ENCODE peak calls at places on chromosomes 5 and 9, in eight cellular contexts. V is head of caudate nucleus; Q is IMR-90; I is activated CD8-positive, alpha-beta memory T cell treated with anti-CD3 and anti-CD28 coated beads, Interleukin-2, amount 10 ng/mL, durations not matched to agents 7 days and 5 days; T is activated T-helper 1 cell treated with anti-CD3 and anti-CD28 coated beads, Interleukin-12 subunit alpha, Interleukin-12 subunit beta, Interleukin-2, Interleukin-4 antibody, amounts not matched to agents 30 ng/mL and 10 ng/mL and 1 ng/mL, durations not matched to agents 14 hours and 24 hours and 36 hours; Y is H1; E is PC-3; U is H9. Z is an unnamed sample.

GRCh38 chr9:116686693-116687073 is 422 bp upstream of the TRIM32 start:
- DNase-seq in Y (no peak), V (no peak), Q (peak), E (peak), I (peak), U (peak), T (no peak), Z (no peak)

GRCh38 chr5:170211575-170212334 is 21.0 kb upstream of the C5orf58 start:
- DNase-seq in V (no peak), Q (no peak), Y (no peak), I (no peak), T (no peak), U (no peak), E (peak), Z (no peak)

GRCh38 chr5:83097582-83098265 is 20.4 kb downstream of the XRCC4 start:
- DNase-seq in Q (peak), Y (no peak), E (peak), V (no peak), I (no peak), U (no peak), T (no peak), Z (peak)

GRCh38 chr9:100351508-100351907 is 1.2 kb downstream of the TEX10 start:
- DNase-seq in T (no peak), E (no peak), U (no peak), I (no peak), V (no peak), Y (no peak), Q (no peak), Z (no peak)

GRCh38 chr5:179178016-179178575 is 117.9 kb downstream of the ZNF354C start:
- DNase-seq in Q (no peak), T (no peak), V (no peak), Y (no peak), E (no peak), I (no peak), U (no peak), Z (no peak)

GRCh38 chr9:130112244-130113151 is 58.8 kb downstream of the GPR107 start:
- DNase-seq in T (no peak), Q (peak), V (no peak), E (no peak), U (no peak), Y (no peak), I (no peak), Z (no peak)

GRCh38 chr5:96823900-96824351 is 16.2 kb upstream of the ERAP1 start:
- DNase-seq in V (no peak), E (peak), Y (no peak), Q (peak), I (no peak), U (no peak), T (no peak), Z (peak)

GRCh38 chr5:138975098-138975847 is 100.1 kb upstream of the LRRTM2 start:
- DNase-seq in Q (peak), Y (no peak), U (no peak), T (no peak), V (peak), E (no peak), I (no peak), Z (peak)

GRCh38 chr9:93302586-93303257 is 118.8 kb downstream of the WNK2 start:
- DNase-seq in V (peak), Y (no peak), E (peak), I (peak), U (peak), Q (peak), T (peak), Z (peak)

GRCh38 chr5:67793418-67793817 is 422.1 kb upstream of the PIK3R1 start:
- DNase-seq in Y (no peak), U (no peak), Q (no peak), I (no peak), T (no peak), V (no peak), E (no peak), Z (peak)

GRCh38 chr5:141779642-141780041 is 97.6 kb upstream of the ARAP3 start:
- DNase-seq in Q (peak), T (no peak), V (no peak), U (peak), Y (no peak), E (peak), I (no peak), Z (no peak)

GRCh38 chr5:34410411-34411139 is 245.6 kb upstream of the RAI14 start:
- DNase-seq in E (peak), Q (no peak), U (peak), Y (peak), T (no peak), V (no peak), I (no peak), Z (peak)

GRCh38 chr5:76385540-76385939 is 17.5 kb upstream of the IQGAP2 start:
- DNase-seq in T (no peak), Y (no peak), I (no peak), E (no peak), U (no peak), Q (no peak), V (no peak), Z (no peak)

GRCh38 chr5:169772688-169773087 is 135.6 kb downstream of the DOCK2 start:
- DNase-seq in Y (no peak), U (no peak), E (no peak), V (no peak), Q (peak), I (no peak), T (no peak), Z (no peak)

GRCh38 chr5:16549491-16550233 is 67.1 kb downstream of the RETREG1 start:
- DNase-seq in U (no peak), Q (no peak), I (no peak), V (no peak), T (no peak), E (no peak), Y (no peak), Z (peak)

GRCh38 chr9:19283108-19283710 is 52.7 kb downstream of the DENND4C start:
- DNase-seq in I (no peak), V (no peak), E (no peak), Q (no peak), T (no peak), Y (no peak), U (no peak), Z (no peak)

GRCh38 chr5:10421841-10422691 is 19.6 kb upstream of the ROPN1L start:
- DNase-seq in V (no peak), T (no peak), Y (no peak), I (no peak), E (no peak), U (no peak), Q (no peak), Z (no peak)

GRCh38 chr5:143051244-143052058 is 281.3 kb downstream of the ARHGAP26 start:
- DNase-seq in I (no peak), T (no peak), Y (no peak), Q (peak), U (no peak), V (no peak), E (peak), Z (peak)

GRCh38 chr9:114958021-114958846 is 27.8 kb upstream of the TNFSF8 start:
- DNase-seq in U (no peak), Y (no peak), V (no peak), Q (no peak), E (no peak), I (peak), T (peak), Z (peak)

GRCh38 chr9:124040935-124041816 is 29.6 kb downstream of the LHX2 start:
- DNase-seq in E (no peak), T (peak), Q (no peak), U (peak), V (peak), I (no peak), Y (no peak), Z (no peak)

GRCh38 chr5:96875805-96876291 is 452 bp upstream of the ERAP2 start:
- DNase-seq in E (no peak), I (no peak), V (no peak), T (no peak), Y (no peak), Q (no peak), U (no peak), Z (no peak)

GRCh38 chr9:72954431-72955420 is 1.9 kb upstream of the ALDH1A1 start:
- DNase-seq in Q (no peak), I (no peak), U (no peak), Y (no peak), T (no peak), V (no peak), E (no peak), Z (peak)

GRCh38 chr5:179668404-179668803 is 12.4 kb downstream of the CBY3 start:
- DNase-seq in U (peak), E (peak), I (peak), Y (peak), T (no peak), V (peak), Q (peak), Z (peak)

Z was measured in fibroblast of gingiva.